ENCODE peak calls at places on chromosomes 5 and 9, in eight cellular contexts. D is HTR-8/SVneo; F is NCI-H774; O is activated effector memory CD4-positive, alpha-beta T cell treated with Interleukin-2 at 50 U/mL for 16 hours; X is astrocyte of the spinal cord; P is adrenal gland; I is CD4-positive, alpha-beta T cell; K is neural crest cell. S is an unnamed sample.

GRCh38 chr5:151141535-151141934 is 16.0 kb downstream of the ANXA6 start:
- DNase-seq in D (no peak), F (no peak), P (no peak), K (no peak), X (peak), I (peak), O (peak), S (no peak)

GRCh38 chr5:136516617-136517016 is 151.3 kb upstream of the TRPC7 start:
- DNase-seq in I (no peak), F (no peak), O (no peak), D (no peak), K (no peak), X (no peak), P (no peak), S (no peak)

GRCh38 chr5:52800394-52801213 is 12.9 kb downstream of the ITGA1 start:
- DNase-seq in F (no peak), P (peak), X (peak), K (peak), I (peak), D (no peak), O (peak), S (no peak)

GRCh38 chr9:113654605-113655193 is 191.2 kb downstream of the RGS3 start:
- DNase-seq in O (no peak), P (peak), K (no peak), F (no peak), X (no peak), I (no peak), D (no peak), S (no peak)

GRCh38 chr5:79771387-79771786 is 81.8 kb downstream of the CMYA5 start:
- DNase-seq in X (peak), P (no peak), D (no peak), I (no peak), F (no peak), K (no peak), O (no peak), S (no peak)

GRCh38 chr5:128201065-128201926 is 117.7 kb downstream of the SLC12A2 start:
- DNase-seq in I (peak), X (peak), D (peak), K (peak), P (peak), F (peak), O (peak), S (no peak)

GRCh38 chr9:124350485-124351263 is 64.6 kb downstream of the PSMB7 start:
- DNase-seq in K (no peak), P (peak), F (no peak), X (no peak), D (no peak), O (no peak), I (no peak), S (no peak)

GRCh38 chr9:84554069-84554659 is 115.4 kb upstream of the NTRK2 start:
- DNase-seq in D (no peak), X (no peak), F (no peak), O (no peak), K (no peak), P (no peak), I (no peak), S (no peak)

GRCh38 chr5:142834504-142834903 is 64.3 kb downstream of the ARHGAP26 start:
- DNase-seq in F (no peak), X (no peak), P (no peak), I (no peak), O (no peak), K (no peak), D (no peak), S (no peak)

S was measured in NCI-H1417 treated with DMSO at 0.1 percent for 48 hours.